ENCODE peak calls at places on chromosomes 16 and 17, in six cellular contexts. P, R, J, Z, Q and B are unnamed samples.

GRCh38 chr17:55726440-55726839 is 3.8 kb upstream of the TMEM100 start:
- DNase-seq in R (no peak), Q (no peak), P (peak), J (peak), Z (no peak), B (no peak)

GRCh38 chr16:69613283-69614154 is 47.8 kb downstream of the NFAT5 start:
- DNase-seq in J (no peak), P (peak), R (no peak), Q (no peak), Z (no peak), B (no peak)

GRCh38 chr17:72502111-72502939 is 381.5 kb downstream of the SOX9 start:
- DNase-seq in J (no peak), R (no peak), Q (peak), P (peak), Z (no peak), B (no peak)

GRCh38 chr17:7383742-7384488 is 3.0 kb downstream of the TNK1 start:
- DNase-seq in J (peak), R (peak), Z (peak), P (peak), Q (peak), B (peak)

GRCh38 chr17:57115377-57115776 is 30.3 kb downstream of the AKAP1 start:
- DNase-seq in R (no peak), Q (no peak), J (no peak), P (no peak), Z (no peak), B (no peak)

GRCh38 chr17:56521439-56522141 is 71.9 kb upstream of the NOG start:
- DNase-seq in Z (no peak), J (no peak), Q (no peak), R (no peak), P (no peak), B (peak)

GRCh38 chr16:5604770-5605169 is 507.2 kb upstream of the EEF2KMT start:
- DNase-seq in Z (peak), Q (peak), J (no peak), P (peak), R (no peak), B (peak)

GRCh38 chr16:79768594-79768993 is 168.1 kb upstream of the MAF start:
- DNase-seq in Z (no peak), J (no peak), R (no peak), Q (no peak), P (no peak), B (peak)

GRCh38 chr16:11627822-11628457 is 40.3 kb upstream of the SNN start:
- DNase-seq in R (no peak), J (no peak), Z (no peak), P (peak), Q (no peak), B (no peak)

GRCh38 chr16:3460121-3460520 is 16.6 kb downstream of the NAA60 start:
- DNase-seq in R (no peak), J (no peak), P (no peak), Q (no peak), Z (no peak), B (no peak)

GRCh38 chr17:38747385-38748328 is 479 bp downstream of the PCGF2 start:
- DNase-seq in Q (no peak), R (no peak), J (no peak), Z (peak), P (peak), B (no peak)

GRCh38 chr17:81037026-81037782 is 2.3 kb downstream of the BAIAP2 start:
- DNase-seq in P (no peak), Q (peak), R (no peak), Z (no peak), J (no peak), B (peak)

GRCh38 chr16:70770968-70771552 is 29.9 kb downstream of the VAC14 start:
- DNase-seq in Z (peak), J (no peak), P (peak), R (peak), Q (peak), B (peak)

GRCh38 chr17:17151962-17152361 is 54.2 kb downstream of the PLD6 start:
- DNase-seq in J (no peak), Z (no peak), R (no peak), Q (no peak), P (peak), B (peak)

GRCh38 chr16:10964039-10964890 is 19.9 kb downstream of the CLEC16A start:
- DNase-seq in J (peak), P (peak), Z (peak), Q (peak), R (peak), B (peak)

GRCh38 chr16:51562896-51563295 is 411.8 kb upstream of the SALL1 start:
- DNase-seq in Z (no peak), J (no peak), R (no peak), P (no peak), Q (no peak), B (no peak)

GRCh38 chr17:7652659-7653343 is 2.1 kb downstream of the ATP1B2 start:
- DNase-seq in R (no peak), P (no peak), J (no peak), Z (no peak), Q (no peak), B (no peak)

GRCh38 chr17:40884708-40885512 is at the start of gene KRT20:
- DNase-seq in R (no peak), J (peak), Z (peak), P (no peak), Q (no peak), B (no peak)